ENCODE peak calls at places on chromosomes 7 and 10, in four cellular contexts. One of them, this sample, is unnamed.

GRCh38 chr7:107396990-107397389 is 72.9 kb upstream of the GPR22 start:
- DNase-seq in T-cell: no peak
- DNase-seq in ACHN: no peak
- DNase-seq in AG08395: no peak
- DNase-seq in this sample: no peak

GRCh38 chr7:68485253-68485914 is 1112.9 kb upstream of the AUTS2 start:
- DNase-seq in T-cell: no peak
- DNase-seq in ACHN: no peak
- DNase-seq in AG08395: peak
- DNase-seq in this sample: no peak

GRCh38 chr10:118101501-118101900 is 54.8 kb upstream of the RAB11FIP2 start:
- DNase-seq in T-cell: no peak
- DNase-seq in ACHN: no peak
- DNase-seq in AG08395: peak
- DNase-seq in this sample: no peak

GRCh38 chr10:131822694-131823245 is 78.0 kb upstream of the PPP2R2D start:
- DNase-seq in T-cell: no peak
- DNase-seq in ACHN: no peak
- DNase-seq in AG08395: no peak
- DNase-seq in this sample: no peak

GRCh38 chr7:81280531-81280930 is 361.7 kb upstream of the SEMA3C start:
- DNase-seq in T-cell: no peak
- DNase-seq in ACHN: no peak
- DNase-seq in AG08395: no peak
- DNase-seq in this sample: no peak

GRCh38 chr10:117955171-117955570 is 91.6 kb downstream of the RAB11FIP2 start:
- DNase-seq in T-cell: no peak
- DNase-seq in ACHN: no peak
- DNase-seq in AG08395: peak
- DNase-seq in this sample: no peak

GRCh38 chr10:110181451-110181850 is 26.0 kb upstream of the MXI1 start:
- DNase-seq in T-cell: no peak
- DNase-seq in ACHN: no peak
- DNase-seq in AG08395: no peak
- DNase-seq in this sample: no peak

GRCh38 chr10:119796039-119796438 is 70.2 kb downstream of the INPP5F start:
- DNase-seq in T-cell: no peak
- DNase-seq in ACHN: no peak
- DNase-seq in AG08395: no peak
- DNase-seq in this sample: no peak

GRCh38 chr10:96512997-96513685 is 585 bp downstream of the TLL2 start:
- DNase-seq in T-cell: peak
- DNase-seq in ACHN: peak
- DNase-seq in AG08395: peak
- DNase-seq in this sample: no peak

GRCh38 chr7:75536940-75537538 is 44.9 kb downstream of the SPDYE5 start:
- DNase-seq in T-cell: no peak
- DNase-seq in ACHN: no peak
- DNase-seq in AG08395: no peak
- DNase-seq in this sample: no peak

GRCh38 chr10:124902462-124902861 is 39.5 kb upstream of the ZRANB1 start:
- DNase-seq in T-cell: no peak
- DNase-seq in ACHN: no peak
- DNase-seq in AG08395: no peak
- DNase-seq in this sample: no peak

GRCh38 chr7:801940-802364 is 30.3 kb upstream of the SUN1 start:
- DNase-seq in T-cell: no peak
- DNase-seq in ACHN: no peak
- DNase-seq in AG08395: peak
- DNase-seq in this sample: peak

This sample was measured in WERI-Rb-1.